ENCODE peak calls at places on chromosomes 4 and X, in ten cellular contexts. I is tibial nerve; K is pancreas; N is heart left ventricle; G is sigmoid colon; U is left lung; A is heart right ventricle; J is CD8-positive, alpha-beta T cell; Q is neural progenitor cell; P is endodermal cell. O is an unnamed sample.

GRCh38 chr4:114161809-114162208 is 182.4 kb upstream of the ARSJ start:
- DNase-seq in I (no peak), K (no peak), N (no peak), G (no peak), U (no peak), A (no peak), J (no peak), Q (peak; percentile 27), P (peak; percentile 71), O (no peak)

GRCh38 chr4:8607603-8608481 is 15.3 kb downstream of the CPZ start:
- DNase-seq in I (no peak), K (no peak), N (no peak), G (no peak), U (no peak), A (peak; percentile 54), J (no peak), Q (peak; percentile 84), P (peak; percentile 95), O (peak; percentile 50)

GRCh38 chr4:39348371-39349265 is 17.5 kb downstream of the RFC1 start:
- DNase-seq in I (no peak), K (no peak), N (no peak), G (no peak), U (no peak), A (no peak), J (no peak), Q (no peak), P (no peak), O (no peak)

GRCh38 chrX:129310000-129310399 is 213.3 kb downstream of the SMARCA1 start:
- DNase-seq in I (no peak), K (no peak), N (no peak), G (no peak), U (no peak), A (no peak), J (no peak), Q (no peak), P (peak; percentile 66), O (no peak)

GRCh38 chr4:15295421-15296162 is 132.2 kb upstream of the C1QTNF7 start:
- DNase-seq in I (no peak), K (no peak), N (no peak), G (no peak), U (no peak), A (no peak), J (no peak), Q (no peak), P (no peak), O (no peak)

GRCh38 chr4:11949355-11949754 is 520.7 kb upstream of the HS3ST1 start:
- DNase-seq in I (no peak), K (no peak), N (no peak), G (no peak), U (no peak), A (no peak), J (no peak), Q (no peak), P (no peak), O (no peak)

GRCh38 chr4:36363024-36363423 is 81.6 kb downstream of the DTHD1 start:
- DNase-seq in I (no peak), K (no peak), N (no peak), G (no peak), U (no peak), A (no peak), J (no peak), Q (no peak), P (no peak), O (no peak)

GRCh38 chr4:180099962-180100361 is 2143.2 kb upstream of the TENM3 start:
- DNase-seq in I (no peak), K (no peak), N (no peak), G (no peak), U (no peak), A (no peak), J (no peak), Q (no peak), P (no peak), O (no peak)

GRCh38 chr4:69026974-69027373 is 69.3 kb upstream of the UGT2B7 start:
- DNase-seq in I (no peak), K (no peak), N (no peak), G (no peak), U (no peak), A (no peak), J (no peak), Q (no peak), P (no peak), O (no peak)

GRCh38 chr4:69025999-69026387 is 70.3 kb upstream of the UGT2B7 start:
- DNase-seq in I (no peak), K (no peak), N (no peak), G (no peak), U (no peak), A (no peak), J (no peak), Q (no peak), P (no peak), O (no peak)

DNA sequence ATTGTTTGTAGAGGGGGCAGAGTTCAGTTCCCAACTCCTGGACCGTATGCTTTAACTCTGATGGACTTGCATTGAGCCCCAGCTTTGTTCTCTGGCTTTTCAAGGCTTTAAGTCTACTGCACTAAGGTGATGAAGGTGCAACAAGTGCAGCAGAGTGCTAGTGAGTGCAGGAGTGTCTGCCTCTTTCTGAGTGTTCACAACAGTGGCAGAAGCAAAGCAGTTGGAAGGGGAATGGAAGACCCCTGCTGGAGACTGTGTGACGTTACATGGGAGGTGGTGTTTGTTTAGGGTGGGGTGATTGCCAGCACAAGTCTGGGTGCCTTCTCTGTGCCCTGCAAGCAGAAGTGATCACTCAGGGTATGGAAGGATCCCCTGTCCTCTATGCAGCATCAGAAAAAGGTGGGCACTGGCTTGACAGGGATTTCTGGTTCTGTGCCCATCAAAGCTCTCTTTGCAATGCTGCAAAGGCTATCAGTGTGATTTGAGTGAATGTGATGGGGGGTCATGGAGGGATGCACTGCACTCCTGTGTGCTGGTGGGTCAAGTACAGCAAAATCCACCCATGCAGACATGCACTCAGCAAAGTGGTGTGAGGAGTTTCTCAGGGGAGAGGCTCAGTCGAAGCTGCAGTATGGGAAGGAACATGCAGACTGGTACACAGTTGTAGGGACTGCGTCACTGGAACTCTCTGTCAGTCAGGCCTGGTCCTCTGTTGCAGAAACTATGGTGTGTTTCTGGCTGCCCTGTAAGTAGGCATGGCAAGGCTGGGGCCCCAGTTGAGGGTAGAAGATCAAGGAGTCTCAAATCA is 70.9 kb upstream of the UGT2B7 start:
- DNase-seq in I (no peak), K (peak; percentile 21), N (no peak), G (no peak), U (no peak), A (no peak), J (no peak), Q (peak; percentile 64), P (peak; percentile 68), O (no peak)
- H3K4me1 ChIP-seq in I (no peaks in the 10 kb centered on the region), K (peaks cover 6% of the 10 kb centered on the region), N (no peaks in the 10 kb centered on the region), G (no peaks in the 10 kb centered on the region), U (no peaks in the 10 kb centered on the region), A (no peaks in the 10 kb centered on the region), J (no peaks in the 10 kb centered on the region), Q (no peaks in the 10 kb centered on the region), P (no peaks in the 10 kb centered on the region), O (no peaks in the 10 kb centered on the region)

GRCh38 chr4:182324282-182324681 is 81.1 kb downstream of the TENM3 start:
- DNase-seq in I (no peak), K (no peak), N (no peak), G (no peak), U (no peak), A (no peak), J (no peak), Q (no peak), P (no peak), O (no peak)

GRCh38 chr4:182325848-182326255 is 82.7 kb downstream of the TENM3 start:
- DNase-seq in I (no peak), K (no peak), N (peak; percentile 69), G (peak; percentile 82), U (no peak), A (peak; percentile 16), J (no peak), Q (no peak), P (no peak), O (no peak)

GRCh38 chr4:182325397-182325796 is 82.2 kb downstream of the TENM3 start:
- DNase-seq in I (no peak), K (no peak), N (no peak), G (no peak), U (no peak), A (no peak), J (no peak), Q (no peak), P (no peak), O (no peak)

GRCh38 chr4:182328505-182328904 is 85.3 kb downstream of the TENM3 start:
- DNase-seq in I (no peak), K (no peak), N (no peak), G (no peak), U (no peak), A (no peak), J (no peak), Q (no peak), P (no peak), O (no peak)
- H3K36me3 ChIP-seq in I (no peaks in the 10 kb centered on the region), K (no peaks in the 10 kb centered on the region), N (no peaks in the 10 kb centered on the region), G (no peaks in the 10 kb centered on the region), U (no peaks in the 10 kb centered on the region), A (no peaks in the 10 kb centered on the region), J (no peaks in the 10 kb centered on the region), Q (no peaks in the 10 kb centered on the region), P (no peaks in the 10 kb centered on the region), O (no peaks in the 10 kb centered on the region)

GRCh38 chr4:86894465-86894864 is 2.2 kb upstream of the C4orf36 start:
- DNase-seq in I (no peak), K (no peak), N (no peak), G (no peak), U (no peak), A (no peak), J (no peak), Q (no peak), P (no peak), O (no peak)

GRCh38 chr4:86895692-86896488 is 3.7 kb upstream of the C4orf36 start:
- DNase-seq in I (peak; percentile 74), K (no peak), N (no peak), G (no peak), U (no peak), A (no peak), J (no peak), Q (peak; percentile 84), P (no peak), O (peak; percentile 27)

GRCh38 chr4:86901864-86902263 is 9.6 kb upstream of the C4orf36 start:
- DNase-seq in I (no peak), K (no peak), N (no peak), G (no peak), U (no peak), A (no peak), J (no peak), Q (no peak), P (no peak), O (no peak)

GRCh38 chr4:86896596-86896995 is 4.4 kb upstream of the C4orf36 start:
- DNase-seq in I (no peak), K (no peak), N (no peak), G (no peak), U (no peak), A (no peak), J (no peak), Q (no peak), P (no peak), O (no peak)

DNA sequence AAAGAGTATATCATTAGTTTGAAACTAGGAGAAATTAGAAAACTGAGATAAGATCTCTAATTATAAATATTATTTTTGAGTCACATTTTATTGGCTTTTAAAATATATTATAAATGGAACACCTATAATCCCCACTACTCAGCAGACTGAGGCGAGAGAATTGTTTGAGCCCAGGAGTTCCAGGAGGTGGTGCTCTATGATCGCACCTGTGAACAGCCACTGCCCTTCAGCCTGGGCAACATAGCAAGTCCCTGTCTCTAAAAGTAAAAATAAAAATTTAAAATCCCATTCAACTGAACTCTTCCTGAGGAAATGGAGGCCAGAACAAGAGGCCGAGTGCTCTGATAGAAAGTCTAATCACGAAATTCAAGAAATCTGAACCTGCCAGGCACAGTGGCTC is 6.3 kb upstream of the C4orf36 start:
- DNase-seq in I (no peak), K (no peak), N (no peak), G (no peak), U (no peak), A (no peak), J (no peak), Q (peak; percentile 32), P (peak; percentile 64), O (no peak)
- TF ChIP-seq CTCF in I (no peak), K (no peak), N (no peak), G (no peak), U (no peak), A (no peak), J (no peak), Q (peak; percentile 47), P (peak; percentile 73), O (no peak)

GRCh38 chr4:147777456-147778091 is 45.7 kb downstream of the ARHGAP10 start:
- DNase-seq in I (no peak), K (no peak), N (no peak), G (no peak), U (no peak), A (no peak), J (no peak), Q (no peak), P (no peak), O (no peak)
- H3K4me1 ChIP-seq in I (peaks cover 16% of the 10 kb centered on the region), K (peaks cover 12% of the 10 kb centered on the region), N (no peaks in the 10 kb centered on the region), G (peaks cover 76% of the 10 kb centered on the region), U (peaks cover 32% of the 10 kb centered on the region), A (peaks cover 10% of the 10 kb centered on the region), J (no peaks in the 10 kb centered on the region), Q (peaks cover 21% of the 10 kb centered on the region), P (peaks cover 6% of the 10 kb centered on the region), O (peaks cover 16% of the 10 kb centered on the region)

O was measured in testis.